ENCODE peak calls at places on chromosomes 11 and 22, in seven cellular contexts. F is B cell, D is pancreas, I is tibial nerve, S is fibroblast of the aortic adventitia, H is left ventricle myocardium inferior, J is cardiac muscle cell. C is an unnamed sample.

GRCh38 chr11:126307706-126308105 is 3.8 kb downstream of the DCPS start:
- DNase-seq in F (no peak), D (no peak), I (no peak), S (peak; percentile 68), H (no peak), J (peak; percentile 66), C (peak; percentile 46)

GRCh38 chr11:94193288-94193687 is 64.6 kb downstream of the PANX1 start:
- DNase-seq in F (no peak), D (no peak), I (no peak), S (peak; percentile 93), H (no peak), J (no peak), C (peak; percentile 56)

GRCh38 chr22:29692327-29692640 is 27.5 kb upstream of the CABP7 start:
- DNase-seq in F (no peak), D (no peak), I (no peak), S (no peak), H (no peak), J (no peak), C (no peak)

GRCh38 chr11:113289341-113290187 is 24.8 kb upstream of the TTC12 start:
- DNase-seq in F (peak; percentile 75), D (peak; percentile 30), I (peak; percentile 31), S (peak; percentile 54), H (peak; percentile 46), J (peak; percentile 75), C (peak; percentile 19)

GRCh38 chr22:41524809-41525449 is 19.3 kb downstream of the POLR3H start:
- DNase-seq in F (peak; percentile 53), D (no peak), I (no peak), S (no peak), H (no peak), J (no peak), C (no peak)

GRCh38 chr11:65115361-65116082 is 2.0 kb downstream of the ZNHIT2 start:
- DNase-seq in F (no peak), D (no peak), I (no peak), S (no peak), H (no peak), J (no peak), C (no peak)

GRCh38 chr22:31102441-31103081 is 4.8 kb downstream of the SELENOM start:
- DNase-seq in F (no peak), D (peak; percentile 15), I (peak; percentile 60), S (peak; percentile 95), H (peak; percentile 72), J (no peak), C (peak; percentile 97)

GRCh38 chr11:110990316-110990715 is 255.2 kb upstream of the POU2AF2 start:
- DNase-seq in F (no peak), D (no peak), I (no peak), S (peak; percentile 38), H (no peak), J (no peak), C (no peak)

GRCh38 chr11:30422828-30423648 is 100.1 kb downstream of the ARL14EP start:
- DNase-seq in F (no peak), D (peak; percentile 30), I (no peak), S (no peak), H (no peak), J (peak; percentile 35), C (no peak)

GRCh38 chr22:49538006-49538405 is 289.7 kb downstream of the BRD1 start:
- DNase-seq in F (no peak), D (no peak), I (no peak), S (no peak), H (no peak), J (no peak), C (no peak)

GRCh38 chr11:3808846-3809623 is 675 bp downstream of the PGAP2 start:
- DNase-seq in F (peak; percentile 79), D (peak; percentile 60), I (no peak), S (peak; percentile 55), H (no peak), J (peak; percentile 52), C (peak; percentile 47)

GRCh38 chr11:75563978-75564552 is 2.0 kb downstream of the SERPINH1 start:
- DNase-seq in F (no peak), D (no peak), I (no peak), S (peak; percentile 89), H (peak; percentile 64), J (peak; percentile 82), C (peak; percentile 88)

GRCh38 chr11:27229511-27230174 is 133.4 kb downstream of the CCDC34 start:
- DNase-seq in F (no peak), D (no peak), I (no peak), S (peak; percentile 68), H (no peak), J (no peak), C (no peak)

GRCh38 chr22:22692707-22693530 is 48.5 kb downstream of the GGTLC2 start:
- DNase-seq in F (peak; percentile 70), D (peak; percentile 79), I (no peak), S (peak; percentile 57), H (no peak), J (no peak), C (peak; percentile 39)

GRCh38 chr11:64856382-64857227 is 12.2 kb upstream of the CDC42BPG start:
- DNase-seq in F (no peak), D (no peak), I (no peak), S (peak; percentile 77), H (no peak), J (no peak), C (peak; percentile 84)

GRCh38 chr11:31870609-31871309 is 59.6 kb upstream of the PAX6 start:
- DNase-seq in F (no peak), D (peak; percentile 30), I (no peak), S (peak; percentile 45), H (peak; percentile 19), J (peak; percentile 70), C (no peak)

GRCh38 chr11:23078289-23078971 is 218.2 kb upstream of the CCDC179 start:
- DNase-seq in F (no peak), D (no peak), I (no peak), S (peak; percentile 2), H (no peak), J (no peak), C (peak; percentile 47)

GRCh38 chr11:686451-687243 is 8.4 kb downstream of the DEAF1 start:
- DNase-seq in F (no peak), D (no peak), I (no peak), S (no peak), H (no peak), J (no peak), C (no peak)

GRCh38 chr11:13465909-13466371 is 2.9 kb upstream of the BTBD10 start:
- DNase-seq in F (no peak), D (no peak), I (no peak), S (peak; percentile 64), H (no peak), J (peak; percentile 30), C (peak; percentile 40)

GRCh38 chr11:12818333-12819015 is 144.3 kb downstream of the TEAD1 start:
- DNase-seq in F (no peak), D (no peak), I (no peak), S (peak; percentile 88), H (peak; percentile 42), J (no peak), C (peak; percentile 83)

GRCh38 chr11:2132229-2132620 is 7.0 kb downstream of the IGF2 start:
- DNase-seq in F (no peak), D (no peak), I (no peak), S (no peak), H (no peak), J (no peak), C (no peak)

GRCh38 chr11:2296913-2297622 is 4.7 kb downstream of the C11orf21 start:
- DNase-seq in F (no peak), D (no peak), I (no peak), S (no peak), H (no peak), J (no peak), C (no peak)

GRCh38 chr11:4994551-4994950 is at the start of gene OR51L1:
- DNase-seq in F (no peak), D (no peak), I (no peak), S (no peak), H (no peak), J (no peak), C (no peak)

DNA sequence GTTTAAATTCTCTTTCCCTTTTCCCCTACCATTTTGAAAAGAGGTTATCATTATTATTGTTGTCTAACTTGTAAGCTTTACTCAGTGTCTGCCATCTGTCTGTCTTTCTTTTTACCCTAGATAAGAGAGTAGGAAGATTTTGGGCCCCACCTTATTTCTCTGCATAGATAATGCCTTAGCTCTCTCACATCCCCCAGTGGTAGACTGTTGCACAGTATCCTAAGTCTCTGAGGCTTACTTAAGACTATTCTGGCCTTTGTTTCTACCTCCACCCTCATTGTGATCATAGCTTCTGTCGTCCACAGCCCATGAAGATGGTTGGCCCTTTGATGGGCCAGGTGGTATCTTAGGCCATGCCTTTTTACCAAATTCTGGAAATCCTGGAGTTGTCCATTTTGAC is 3.6 kb upstream of the OR51L1 start:
- DNase-seq in F (no peak), D (no peak), I (no peak), S (no peak), H (no peak), J (no peak), C (no peak)
- TF ChIP-seq CTCF in F (no peak), D (no peak), I (no peak), S (no peak), H (peak; percentile 31), J (peak; percentile 22), C (no peak)

DNA sequence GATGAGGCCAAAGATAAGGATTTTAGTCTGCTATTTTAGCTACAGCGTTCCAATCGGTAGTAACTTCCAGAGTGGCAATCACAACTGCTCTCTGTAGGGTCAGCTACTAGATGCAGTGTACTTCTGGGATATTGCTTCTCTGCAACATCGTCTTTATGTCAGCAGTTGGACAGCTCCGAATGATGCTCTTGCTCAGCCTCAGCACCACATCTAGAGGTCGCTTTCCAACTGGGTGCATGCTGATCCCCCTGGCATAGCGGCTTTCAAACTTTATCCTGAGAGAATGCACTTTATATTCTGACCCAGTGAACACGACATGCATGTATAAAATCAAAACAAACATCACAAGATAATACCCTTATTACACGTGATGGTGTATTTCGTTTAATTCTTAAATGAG is 219.6 kb downstream of the C11orf87 start:
- DNase-seq in F (no peak), D (no peak), I (no peak), S (peak; percentile 46), H (no peak), J (peak; percentile 82), C (peak; percentile 6)
- TF ChIP-seq CTCF in F (no peak), D (no peak), I (no peak), S (peak; percentile 39), H (no peak), J (peak; percentile 32), C (peak; percentile 11)

GRCh38 chr11:59668950-59669610 is at the start of gene PATL1:
- DNase-seq in F (peak; percentile 97), D (peak; percentile 99), I (peak; percentile 99), S (peak; percentile 99), H (peak; percentile 99), J (peak; percentile 100), C (peak; percentile 98)
- TF ChIP-seq CTCF in F (peak; percentile 0), D (no peak), I (peak; percentile 44), S (no peak), H (no peak), J (no peak), C (no peak)

DNA sequence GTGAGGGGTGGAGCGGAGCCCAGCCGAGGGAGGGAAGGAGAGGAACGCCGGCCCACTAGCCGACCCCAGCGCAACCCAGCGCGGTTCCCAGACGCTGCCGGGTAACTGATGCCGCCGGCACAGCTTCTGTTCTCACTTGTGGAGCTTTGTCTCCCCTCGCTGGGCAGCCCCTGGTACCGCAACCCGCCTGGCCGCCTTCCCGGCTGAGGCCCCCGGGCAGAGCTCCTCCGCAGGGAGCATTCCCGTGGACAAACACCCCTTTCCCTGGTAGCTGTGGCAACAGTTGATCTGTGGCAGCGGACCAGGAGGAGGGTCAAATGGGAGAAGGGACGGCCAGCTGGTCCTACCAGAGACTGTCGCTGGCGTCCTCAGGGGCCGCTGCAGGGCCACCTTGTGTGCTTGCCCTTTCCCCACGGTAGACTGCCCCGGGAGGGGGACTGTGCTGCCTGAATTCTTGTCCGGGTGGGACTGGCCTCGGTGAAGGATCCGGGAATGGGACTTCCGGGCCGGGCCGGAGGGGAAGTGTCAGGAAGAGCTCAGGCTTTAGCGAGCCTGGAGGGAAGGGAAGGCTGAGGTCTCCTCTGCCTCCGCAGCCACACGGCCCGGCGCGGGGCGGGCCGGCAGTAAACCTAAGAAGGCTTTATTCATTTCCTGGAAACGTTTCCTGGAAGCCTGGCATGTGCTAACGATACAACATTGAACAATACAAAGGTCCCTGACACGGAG is 468.0 kb downstream of the OPCML start:
- DNase-seq in F (no peak), D (peak; percentile 65), I (peak; percentile 20), S (peak; percentile 1), H (peak; percentile 63), J (peak; percentile 90), C (peak; percentile 72)
- TF ChIP-seq CTCF in F (no peak), D (peak; percentile 26), I (peak; percentile 75), S (no peak), H (peak; percentile 79), J (peak; percentile 71), C (peak; percentile 75)

C was measured in HFFc6.